ENCODE peak calls at places on chromosomes 11 and 22, in four cellular contexts. One of them, this sample, is unnamed.

GRCh38 chr11:117433717-117434116 is 106.1 kb downstream of the CEP164 start:
- ATAC-seq in body of pancreas: no peak
- ATAC-seq in activated CD8-positive, alpha-beta T cell treated with anti-CD3 and anti-CD28 coated beads, Interleukin-2, amount 10 ng/mL, durations not matched to agents 7 days and 5 days: no peak
- ATAC-seq in activated CD8-positive, alpha-beta memory T cell treated with anti-CD3 and anti-CD28 coated beads, Interleukin-2, amount 10 ng/mL, durations not matched to agents 7 days and 5 days: no peak
- ATAC-seq in this sample: no peak

GRCh38 chr22:30351226-30351625 is 5.5 kb downstream of the SF3A1 start:
- ATAC-seq in activated CD8-positive, alpha-beta memory T cell treated with anti-CD3 and anti-CD28 coated beads, Interleukin-2, amount 10 ng/mL, durations not matched to agents 7 days and 5 days: no peak
- ATAC-seq in activated CD8-positive, alpha-beta T cell treated with anti-CD3 and anti-CD28 coated beads, Interleukin-2, amount 10 ng/mL, durations not matched to agents 7 days and 5 days: no peak
- ATAC-seq in body of pancreas: no peak
- ATAC-seq in this sample: no peak

GRCh38 chr11:70669871-70670683 is 271.7 kb downstream of the CTTN start:
- ATAC-seq in body of pancreas: no peak
- ATAC-seq in activated CD8-positive, alpha-beta T cell treated with anti-CD3 and anti-CD28 coated beads, Interleukin-2, amount 10 ng/mL, durations not matched to agents 7 days and 5 days: no peak
- ATAC-seq in activated CD8-positive, alpha-beta memory T cell treated with anti-CD3 and anti-CD28 coated beads, Interleukin-2, amount 10 ng/mL, durations not matched to agents 7 days and 5 days: no peak
- ATAC-seq in this sample: no peak

GRCh38 chr11:58900479-58901420 is 38.5 kb upstream of the GLYATL1 start:
- ATAC-seq in body of pancreas: peak; percentile 93
- ATAC-seq in activated CD8-positive, alpha-beta memory T cell treated with anti-CD3 and anti-CD28 coated beads, Interleukin-2, amount 10 ng/mL, durations not matched to agents 7 days and 5 days: no peak
- ATAC-seq in activated CD8-positive, alpha-beta T cell treated with anti-CD3 and anti-CD28 coated beads, Interleukin-2, amount 10 ng/mL, durations not matched to agents 7 days and 5 days: peak; percentile 51
- ATAC-seq in this sample: no peak

GRCh38 chr22:16608931-16609330 is 16.3 kb upstream of the CCT8L2 start:
- ATAC-seq in activated CD8-positive, alpha-beta T cell treated with anti-CD3 and anti-CD28 coated beads, Interleukin-2, amount 10 ng/mL, durations not matched to agents 7 days and 5 days: no peak
- ATAC-seq in activated CD8-positive, alpha-beta memory T cell treated with anti-CD3 and anti-CD28 coated beads, Interleukin-2, amount 10 ng/mL, durations not matched to agents 7 days and 5 days: no peak
- ATAC-seq in body of pancreas: no peak
- ATAC-seq in this sample: no peak

GRCh38 chr11:96299155-96299883 is 43.7 kb downstream of the MAML2 start:
- ATAC-seq in activated CD8-positive, alpha-beta T cell treated with anti-CD3 and anti-CD28 coated beads, Interleukin-2, amount 10 ng/mL, durations not matched to agents 7 days and 5 days: peak; percentile 36
- ATAC-seq in activated CD8-positive, alpha-beta memory T cell treated with anti-CD3 and anti-CD28 coated beads, Interleukin-2, amount 10 ng/mL, durations not matched to agents 7 days and 5 days: no peak
- ATAC-seq in body of pancreas: no peak
- ATAC-seq in this sample: peak; percentile 50

GRCh38 chr22:28711820-28712777 is 29.5 kb downstream of the CHEK2 start:
- ATAC-seq in body of pancreas: peak; percentile 78
- ATAC-seq in activated CD8-positive, alpha-beta memory T cell treated with anti-CD3 and anti-CD28 coated beads, Interleukin-2, amount 10 ng/mL, durations not matched to agents 7 days and 5 days: no peak
- ATAC-seq in activated CD8-positive, alpha-beta T cell treated with anti-CD3 and anti-CD28 coated beads, Interleukin-2, amount 10 ng/mL, durations not matched to agents 7 days and 5 days: no peak
- ATAC-seq in this sample: no peak

GRCh38 chr11:103035216-103035615 is 56.7 kb downstream of the DCUN1D5 start:
- ATAC-seq in activated CD8-positive, alpha-beta T cell treated with anti-CD3 and anti-CD28 coated beads, Interleukin-2, amount 10 ng/mL, durations not matched to agents 7 days and 5 days: no peak
- ATAC-seq in body of pancreas: no peak
- ATAC-seq in activated CD8-positive, alpha-beta memory T cell treated with anti-CD3 and anti-CD28 coated beads, Interleukin-2, amount 10 ng/mL, durations not matched to agents 7 days and 5 days: no peak
- ATAC-seq in this sample: no peak

GRCh38 chr11:17431139-17431538 is 42.7 kb upstream of the KCNJ11 start:
- ATAC-seq in body of pancreas: no peak
- ATAC-seq in activated CD8-positive, alpha-beta memory T cell treated with anti-CD3 and anti-CD28 coated beads, Interleukin-2, amount 10 ng/mL, durations not matched to agents 7 days and 5 days: no peak
- ATAC-seq in activated CD8-positive, alpha-beta T cell treated with anti-CD3 and anti-CD28 coated beads, Interleukin-2, amount 10 ng/mL, durations not matched to agents 7 days and 5 days: no peak
- ATAC-seq in this sample: no peak

GRCh38 chr11:66905631-66906030 is 48.8 kb downstream of the LRFN4 start:
- ATAC-seq in body of pancreas: no peak
- ATAC-seq in activated CD8-positive, alpha-beta T cell treated with anti-CD3 and anti-CD28 coated beads, Interleukin-2, amount 10 ng/mL, durations not matched to agents 7 days and 5 days: no peak
- ATAC-seq in activated CD8-positive, alpha-beta memory T cell treated with anti-CD3 and anti-CD28 coated beads, Interleukin-2, amount 10 ng/mL, durations not matched to agents 7 days and 5 days: no peak
- ATAC-seq in this sample: no peak

GRCh38 chr22:24402460-24403192 is 24.8 kb upstream of the ADORA2A start:
- ATAC-seq in body of pancreas: peak; percentile 82
- ATAC-seq in activated CD8-positive, alpha-beta T cell treated with anti-CD3 and anti-CD28 coated beads, Interleukin-2, amount 10 ng/mL, durations not matched to agents 7 days and 5 days: peak; percentile 54
- ATAC-seq in activated CD8-positive, alpha-beta memory T cell treated with anti-CD3 and anti-CD28 coated beads, Interleukin-2, amount 10 ng/mL, durations not matched to agents 7 days and 5 days: peak; percentile 76
- ATAC-seq in this sample: peak; percentile 81

GRCh38 chr11:12792590-12792989 is 118.4 kb downstream of the TEAD1 start:
- ATAC-seq in activated CD8-positive, alpha-beta T cell treated with anti-CD3 and anti-CD28 coated beads, Interleukin-2, amount 10 ng/mL, durations not matched to agents 7 days and 5 days: no peak
- ATAC-seq in activated CD8-positive, alpha-beta memory T cell treated with anti-CD3 and anti-CD28 coated beads, Interleukin-2, amount 10 ng/mL, durations not matched to agents 7 days and 5 days: no peak
- ATAC-seq in body of pancreas: peak; percentile 68
- ATAC-seq in this sample: no peak

This sample was measured in stimulated activated memory B cell treated with anti-CD40 and anti-IgM and Interleukin-4, amounts not matched to agents 10 μg/mL and 1 μg/mL and 100 μg/mL, for 72 hours.